ENCODE peak calls at places on chromosomes 13 and 19, in four cellular contexts. E is heart right ventricle; M is anterior cingulate cortex; F is effector CD4-positive, alpha-beta T cell. Z is an unnamed sample.

GRCh38 chr13:77868717-77869116 is 49.9 kb downstream of the EDNRB start:
- DNase-seq in E (no peak), M (no peak), F (no peak), Z (no peak)

GRCh38 chr13:49669735-49670309 is 21.5 kb downstream of the EBPL start:
- DNase-seq in E (peak), M (peak), F (no peak), Z (peak)

GRCh38 chr19:10288662-10289166 is 1.0 kb upstream of the ICAM5 start:
- DNase-seq in E (no peak), M (no peak), F (no peak), Z (peak)

GRCh38 chr13:45219938-45220375 is 19.1 kb upstream of the KCTD4 start:
- DNase-seq in E (no peak), M (no peak), F (no peak), Z (no peak)

GRCh38 chr19:13013649-13014048 is 18.4 kb downstream of the NFIX start:
- DNase-seq in E (no peak), M (no peak), F (no peak), Z (no peak)

GRCh38 chr19:58279042-58279924 is 528 bp downstream of the ZNF8 start:
- DNase-seq in E (peak), M (peak), F (peak), Z (peak)

GRCh38 chr19:50205681-50206138 is 2.3 kb downstream of the MYH14 start:
- DNase-seq in E (no peak), M (no peak), F (no peak), Z (no peak)

GRCh38 chr19:10505583-10506229 is 2.5 kb upstream of the KEAP1 start:
- DNase-seq in E (peak), M (peak), F (peak), Z (no peak)

GRCh38 chr13:80862466-80862865 is 521.5 kb upstream of the SPRY2 start:
- DNase-seq in E (no peak), M (no peak), F (no peak), Z (no peak)

GRCh38 chr13:49082653-49083536 is 107.2 kb downstream of the FNDC3A start:
- DNase-seq in E (no peak), M (no peak), F (no peak), Z (no peak)

GRCh38 chr19:14496849-14497346 is 971 bp upstream of the GIPC1 start:
- DNase-seq in E (no peak), M (no peak), F (no peak), Z (no peak)

GRCh38 chr13:52786747-52787146 is 47.1 kb upstream of the CNMD start:
- DNase-seq in E (no peak), M (peak), F (no peak), Z (peak)

GRCh38 chr13:110387451-110388140 is 80.5 kb downstream of the COL4A2 start:
- DNase-seq in E (peak), M (no peak), F (no peak), Z (no peak)

GRCh38 chr13:97262058-97262457 is 39.9 kb downstream of the MBNL2 start:
- DNase-seq in E (no peak), M (no peak), F (no peak), Z (no peak)

GRCh38 chr19:6233051-6233826 is 46.5 kb downstream of the MLLT1 start:
- DNase-seq in E (peak), M (no peak), F (no peak), Z (no peak)

GRCh38 chr13:77574076-77574475 is 38.6 kb downstream of the SCEL start:
- DNase-seq in E (no peak), M (no peak), F (no peak), Z (no peak)

GRCh38 chr19:29573486-29573885 is 32.6 kb upstream of the POP4 start:
- DNase-seq in E (no peak), M (no peak), F (no peak), Z (no peak)

GRCh38 chr13:66714795-66715194 is 515.3 kb downstream of the PCDH9 start:
- DNase-seq in E (no peak), M (no peak), F (no peak), Z (no peak)

GRCh38 chr19:18889949-18890745 is 5.8 kb downstream of the CERS1 start:
- DNase-seq in E (no peak), M (no peak), F (no peak), Z (no peak)

GRCh38 chr19:44685877-44686276 is 13.1 kb upstream of the CEACAM16 start:
- DNase-seq in E (peak), M (no peak), F (no peak), Z (no peak)

GRCh38 chr19:51531349-51532315 is at the start of gene SIGLEC6:
- DNase-seq in E (peak), M (no peak), F (no peak), Z (no peak)

GRCh38 chr19:47427241-47428176 is 8.2 kb upstream of the MEIS3 start:
- DNase-seq in E (peak), M (peak), F (peak), Z (no peak)

GRCh38 chr19:13633109-13633508 is 126.8 kb upstream of the CACNA1A start:
- DNase-seq in E (no peak), M (no peak), F (no peak), Z (no peak)

GRCh38 chr13:42539670-42540069 is 34.3 kb upstream of the TNFSF11 start:
- DNase-seq in E (no peak), M (no peak), F (no peak), Z (no peak)

GRCh38 chr19:6718741-6719539 is 1.5 kb downstream of the C3 start:
- DNase-seq in E (no peak), M (peak), F (no peak), Z (no peak)

GRCh38 chr19:3655402-3656072 is 28.9 kb upstream of the CACTIN start:
- DNase-seq in E (no peak), M (peak), F (no peak), Z (peak)

GRCh38 chr19:50384685-50385535 is 763 bp downstream of the POLD1 start:
- DNase-seq in E (no peak), M (no peak), F (no peak), Z (no peak)

GRCh38 chr19:22620912-22621311 is 13.2 kb upstream of the ZNF492 start:
- DNase-seq in E (no peak), M (no peak), F (no peak), Z (no peak)

GRCh38 chr13:52118095-52118494 is 10.8 kb downstream of the NEK5 start:
- DNase-seq in E (no peak), M (no peak), F (no peak), Z (no peak)

GRCh38 chr13:76048675-76049396 is 412.7 kb downstream of the LMO7 start:
- DNase-seq in E (no peak), M (no peak), F (no peak), Z (no peak)

GRCh38 chr19:3725640-3726310 is 17.6 kb downstream of the TJP3 start:
- DNase-seq in E (no peak), M (no peak), F (no peak), Z (no peak)

GRCh38 chr19:46482645-46483044 is 11.3 kb upstream of the PNMA8A start:
- DNase-seq in E (no peak), M (no peak), F (no peak), Z (no peak)

GRCh38 chr19:49779731-49780578 is 13.2 kb downstream of the AP2A1 start:
- DNase-seq in E (no peak), M (no peak), F (no peak), Z (no peak)

GRCh38 chr19:18503971-18504885 is 17.6 kb downstream of the ELL start:
- DNase-seq in E (no peak), M (no peak), F (no peak), Z (no peak)

GRCh38 chr19:19329199-19329598 is 8.6 kb downstream of the MAU2 start:
- DNase-seq in E (no peak), M (no peak), F (no peak), Z (no peak)

GRCh38 chr19:16896913-16897571 is 8.2 kb downstream of the F2RL3 start:
- DNase-seq in E (peak), M (peak), F (peak), Z (peak)

GRCh38 chr13:61045197-61045596 is 370.5 kb downstream of the PCDH20 start:
- DNase-seq in E (no peak), M (no peak), F (no peak), Z (no peak)

GRCh38 chr19:47699360-47699917 is 13.8 kb upstream of the EHD2 start:
- DNase-seq in E (no peak), M (peak), F (peak), Z (no peak)

GRCh38 chr19:45428385-45429231 is 4.9 kb upstream of the ERCC1 start:
- DNase-seq in E (peak), M (no peak), F (no peak), Z (no peak)

Z was measured in occipital lobe.